ENCODE peak calls at places on chromosome 9, in eight cellular contexts. Y is hypothalamus, K is coronary artery, V is COLO829, D is NAMALWA, N is SW480, O is dorsolateral prefrontal cortex, F is HAP-1. Q is an unnamed sample.

GRCh38 chr9:69186841-69187611 is 12.9 kb downstream of the TJP2 start:
- DNase-seq in Y (no peak), K (no peak), V (peak; percentile 60), D (no peak), N (no peak), O (no peak), F (no peak), Q (peak; percentile 93)

GRCh38 chr9:127366594-127366993 is 30.4 kb upstream of the SLC2A8 start:
- DNase-seq in Y (no peak), K (peak; percentile 50), V (no peak), D (no peak), N (no peak), O (peak; percentile 68), F (no peak), Q (no peak)

GRCh38 chr9:88871669-88872068 is 119.6 kb upstream of the S1PR3 start:
- DNase-seq in Y (no peak), K (no peak), V (no peak), D (no peak), N (no peak), O (no peak), F (no peak), Q (no peak)

GRCh38 chr9:112575107-112575506 is 88.5 kb downstream of the KIAA1958 start:
- DNase-seq in Y (no peak), K (no peak), V (no peak), D (no peak), N (no peak), O (no peak), F (no peak), Q (no peak)

GRCh38 chr9:68560131-68560844 is 19.6 kb upstream of the TMEM252 start:
- DNase-seq in Y (no peak), K (peak; percentile 84), V (no peak), D (peak; percentile 74), N (no peak), O (no peak), F (peak; percentile 74), Q (no peak)

GRCh38 chr9:131747352-131747751 is 7.5 kb upstream of the RAPGEF1 start:
- DNase-seq in Y (no peak), K (no peak), V (peak; percentile 70), D (peak; percentile 82), N (peak; percentile 64), O (no peak), F (peak; percentile 41), Q (peak; percentile 23)

GRCh38 chr9:111474385-111474784 is 9.8 kb downstream of the ECPAS start:
- DNase-seq in Y (no peak), K (no peak), V (no peak), D (no peak), N (no peak), O (no peak), F (no peak), Q (no peak)

GRCh38 chr9:68869020-68869419 is 144.9 kb downstream of the PRKACG start:
- DNase-seq in Y (no peak), K (no peak), V (no peak), D (no peak), N (no peak), O (no peak), F (peak; percentile 45), Q (no peak)

GRCh38 chr9:96494215-96494800 is 44.3 kb downstream of the HABP4 start:
- DNase-seq in Y (no peak), K (no peak), V (no peak), D (no peak), N (no peak), O (no peak), F (no peak), Q (no peak)